ENCODE peak calls at places on chromosome 6, in six cellular contexts. Y, D, J, P, R and H are unnamed samples.

GRCh38 chr6:79733388-79733787 is 102.3 kb downstream of the SH3BGRL2 start:
- DNase-seq in D (no peak), R (no peak), J (no peak), P (no peak), Y (no peak), H (no peak)

GRCh38 chr6:3619800-3620199 is 131.7 kb downstream of the PXDC1 start:
- DNase-seq in Y (no peak), D (no peak), J (no peak), R (no peak), P (no peak), H (no peak)

GRCh38 chr6:166275714-166276166 is 32.5 kb downstream of the PRR18 start:
- DNase-seq in P (no peak), R (no peak), Y (peak), J (peak), D (peak), H (peak)

GRCh38 chr6:38149526-38149925 is 330.0 kb downstream of the ZFAND3 start:
- DNase-seq in R (no peak), P (no peak), J (no peak), D (no peak), Y (no peak), H (no peak)

GRCh38 chr6:56156643-56157042 is 90.7 kb downstream of the COL21A1 start:
- DNase-seq in D (no peak), R (no peak), Y (no peak), P (no peak), J (peak), H (no peak)

GRCh38 chr6:87590417-87590880 is 514 bp downstream of the ORC3 start:
- DNase-seq in Y (no peak), R (no peak), J (no peak), P (no peak), D (no peak), H (no peak)

GRCh38 chr6:6191476-6191875 is 129.0 kb downstream of the F13A1 start:
- DNase-seq in D (no peak), Y (no peak), P (no peak), R (no peak), J (peak), H (no peak)

GRCh38 chr6:152273002-152273401 is 364.2 kb downstream of the SYNE1 start:
- DNase-seq in R (no peak), P (peak), Y (peak), D (no peak), J (no peak), H (peak)

GRCh38 chr6:152695317-152696043 is 2.2 kb upstream of the MYCT1 start:
- DNase-seq in J (no peak), R (no peak), D (no peak), Y (no peak), P (no peak), H (no peak)

GRCh38 chr6:21828689-21829088 is 235.1 kb downstream of the SOX4 start:
- DNase-seq in Y (no peak), J (no peak), P (no peak), D (no peak), R (no peak), H (no peak)

GRCh38 chr6:49906511-49906910 is 40.2 kb upstream of the CRISP1 start:
- DNase-seq in D (no peak), Y (no peak), J (no peak), P (no peak), R (no peak), H (no peak)

GRCh38 chr6:118725944-118726343 is 74.6 kb upstream of the CEP85L start:
- DNase-seq in D (no peak), J (no peak), R (no peak), Y (no peak), P (no peak), H (no peak)

GRCh38 chr6:80163754-80164187 is 57.3 kb downstream of the BCKDHB start:
- DNase-seq in P (no peak), Y (no peak), D (no peak), R (no peak), J (peak), H (no peak)

GRCh38 chr6:145044606-145045275 is 690.6 kb downstream of the EPM2A start:
- DNase-seq in Y (no peak), R (no peak), D (no peak), J (no peak), P (no peak), H (no peak)

GRCh38 chr6:41092421-41093140 is 19.8 kb downstream of the NFYA start:
- DNase-seq in Y (no peak), P (no peak), R (no peak), J (peak), D (no peak), H (no peak)

GRCh38 chr6:41071501-41071922 is 644 bp downstream of the OARD1 start:
- DNase-seq in P (no peak), R (no peak), D (no peak), J (no peak), Y (peak), H (no peak)

GRCh38 chr6:45569210-45569945 is 191.6 kb upstream of the SUPT3H start:
- DNase-seq in D (no peak), J (no peak), P (no peak), Y (no peak), R (no peak), H (no peak)

GRCh38 chr6:44538841-44539240 is 151.3 kb downstream of the CDC5L start:
- DNase-seq in J (no peak), D (no peak), R (no peak), Y (no peak), P (no peak), H (no peak)

GRCh38 chr6:33193619-33194018 is 1.4 kb upstream of the COL11A2 start:
- DNase-seq in D (no peak), J (no peak), Y (no peak), R (no peak), P (no peak), H (no peak)

GRCh38 chr6:142846459-142846831 is 98.5 kb downstream of the HIVEP2 start:
- DNase-seq in R (no peak), J (no peak), P (no peak), Y (no peak), D (no peak), H (no peak)

DNA sequence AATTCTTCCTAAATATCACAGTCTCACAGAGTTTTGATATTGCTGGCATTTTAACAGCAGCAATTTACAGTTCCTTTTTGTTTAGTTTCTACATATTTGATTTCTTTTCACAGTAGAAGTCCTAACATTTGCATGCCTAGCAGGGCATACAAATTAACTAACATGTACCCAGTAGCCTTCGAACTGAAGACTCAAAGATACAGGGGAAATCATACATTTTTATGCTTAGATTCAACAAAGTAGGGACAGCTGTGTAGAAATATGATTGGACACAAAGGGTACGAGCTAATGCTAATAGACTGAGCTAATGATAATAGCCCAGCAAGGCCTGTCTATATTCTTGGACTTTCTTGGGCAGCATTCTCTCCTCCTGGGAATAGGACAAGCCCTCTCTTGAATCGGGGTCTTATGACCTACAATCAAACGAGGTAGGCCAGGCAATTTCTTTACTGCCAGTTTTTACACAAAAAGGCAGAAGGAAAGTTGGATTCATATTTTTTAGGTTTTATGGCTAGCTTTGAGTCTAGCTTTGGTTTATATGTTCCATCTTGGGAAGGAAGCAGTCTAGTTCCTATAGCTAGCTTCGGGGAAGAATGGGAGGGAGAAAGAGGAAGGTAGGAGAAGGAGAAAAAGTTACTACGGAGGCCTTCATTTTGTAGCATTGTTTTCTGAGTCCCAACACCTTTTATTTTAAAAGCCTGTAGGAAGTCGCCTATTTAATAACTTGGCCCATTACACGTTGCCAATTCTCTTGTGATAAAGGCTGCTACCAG is 115.8 kb downstream of the HFE start:
- DNase-seq in J (no peak), R (no peak), Y (no peak), D (no peak), P (no peak), H (no peak)
- TF ChIP-seq POLR2A in J (no peak), R (no peak), Y (no peak), D (no peak), P (no peak), H (no peak)

GRCh38 chr6:111096246-111096645 is 8.9 kb downstream of the SLC16A10 start:
- DNase-seq in R (no peak), P (no peak), J (no peak), D (no peak), Y (peak), H (no peak)
- H3K27ac ChIP-seq in R (no peak), P (no peak), J (no peak), D (no peak), Y (no peak), H (no peak)

GRCh38 chr6:163355471-163355991 is 59.0 kb upstream of the QKI start:
- DNase-seq in J (peak), Y (no peak), P (peak), D (peak), R (no peak), H (peak)
- TF ChIP-seq POLR2A in J (no peak), Y (no peak), P (no peak), D (no peak), R (no peak), H (peak)

GRCh38 chr6:12977206-12977605 is 260.6 kb downstream of the PHACTR1 start:
- DNase-seq in Y (no peak), J (no peak), R (no peak), P (no peak), D (no peak), H (no peak)

GRCh38 chr6:12969933-12970332 is 253.4 kb downstream of the PHACTR1 start:
- DNase-seq in J (no peak), Y (no peak), P (no peak), D (no peak), R (no peak), H (no peak)

GRCh38 chr6:12977851-12978250 is 261.3 kb downstream of the PHACTR1 start:
- DNase-seq in P (no peak), R (no peak), D (no peak), J (no peak), Y (no peak), H (no peak)

GRCh38 chr6:12968839-12969558 is 252.4 kb downstream of the PHACTR1 start:
- DNase-seq in Y (no peak), R (no peak), D (no peak), P (no peak), J (no peak), H (no peak)

GRCh38 chr6:12973302-12973865 is 256.8 kb downstream of the PHACTR1 start:
- DNase-seq in R (no peak), Y (no peak), J (no peak), D (no peak), P (no peak), H (no peak)
- H3K27ac ChIP-seq in R (no peak), Y (no peak), J (no peak), D (no peak), P (no peak), H (no peak)